ENCODE peak calls at places on chromosomes 7 and 10, in four cellular contexts. One of them, this sample, is unnamed.

GRCh38 chr7:106111671-106112117 is 418 bp downstream of the SYPL1 start:
- DNase-seq in epithelial cell of esophagus: no peak
- DNase-seq in GM12865: no peak
- DNase-seq in endothelial cell: no peak
- DNase-seq in this sample: peak

GRCh38 chr10:47022311-47023131 is 111.3 kb downstream of the PTPN20 start:
- DNase-seq in GM12865: no peak
- DNase-seq in epithelial cell of esophagus: no peak
- DNase-seq in endothelial cell: peak
- DNase-seq in this sample: no peak

GRCh38 chr7:81482600-81483186 is 287.2 kb downstream of the HGF start:
- DNase-seq in epithelial cell of esophagus: peak
- DNase-seq in GM12865: peak
- DNase-seq in endothelial cell: no peak
- DNase-seq in this sample: peak

GRCh38 chr7:2225336-2225735 is 7.4 kb downstream of the MAD1L1 start:
- DNase-seq in epithelial cell of esophagus: peak
- DNase-seq in GM12865: no peak
- DNase-seq in endothelial cell: no peak
- DNase-seq in this sample: no peak

GRCh38 chr7:133705596-133705995 is 421.5 kb upstream of the LRGUK start:
- DNase-seq in epithelial cell of esophagus: peak
- DNase-seq in GM12865: no peak
- DNase-seq in endothelial cell: no peak
- DNase-seq in this sample: no peak

GRCh38 chr7:69753981-69754380 is 155.7 kb downstream of the AUTS2 start:
- DNase-seq in epithelial cell of esophagus: no peak
- DNase-seq in endothelial cell: no peak
- DNase-seq in GM12865: no peak
- DNase-seq in this sample: no peak

GRCh38 chr7:96157856-96158255 is 164.0 kb downstream of the SLC25A13 start:
- DNase-seq in GM12865: no peak
- DNase-seq in epithelial cell of esophagus: no peak
- DNase-seq in endothelial cell: no peak
- DNase-seq in this sample: no peak

GRCh38 chr10:58044072-58044471 is 223.6 kb downstream of the IPMK start:
- DNase-seq in epithelial cell of esophagus: peak
- DNase-seq in GM12865: no peak
- DNase-seq in endothelial cell: no peak
- DNase-seq in this sample: no peak

GRCh38 chr7:108348913-108349312 is 107.3 kb downstream of the NRCAM start:
- DNase-seq in endothelial cell: no peak
- DNase-seq in GM12865: no peak
- DNase-seq in epithelial cell of esophagus: peak
- DNase-seq in this sample: no peak

GRCh38 chr7:47720141-47720906 is 138.4 kb upstream of the TNS3 start:
- DNase-seq in GM12865: peak
- DNase-seq in endothelial cell: no peak
- DNase-seq in epithelial cell of esophagus: no peak
- DNase-seq in this sample: no peak

GRCh38 chr10:9111983-9112382 is 1057.5 kb downstream of the GATA3 start:
- DNase-seq in epithelial cell of esophagus: no peak
- DNase-seq in endothelial cell: no peak
- DNase-seq in GM12865: no peak
- DNase-seq in this sample: no peak

GRCh38 chr10:97154162-97154561 is 31.6 kb downstream of the SLIT1 start:
- DNase-seq in endothelial cell: no peak
- DNase-seq in epithelial cell of esophagus: no peak
- DNase-seq in GM12865: no peak
- DNase-seq in this sample: no peak

GRCh38 chr10:82934429-82934828 is 1059.4 kb downstream of the NRG3 start:
- DNase-seq in GM12865: peak
- DNase-seq in endothelial cell: no peak
- DNase-seq in epithelial cell of esophagus: peak
- DNase-seq in this sample: no peak

GRCh38 chr7:102236592-102237287 is 49.9 kb upstream of the SH2B2 start:
- DNase-seq in GM12865: peak
- DNase-seq in endothelial cell: peak
- DNase-seq in epithelial cell of esophagus: peak
- DNase-seq in this sample: peak

GRCh38 chr10:121188005-121188404 is 336.8 kb downstream of the WDR11 start:
- DNase-seq in endothelial cell: no peak
- DNase-seq in epithelial cell of esophagus: peak
- DNase-seq in GM12865: no peak
- DNase-seq in this sample: no peak

GRCh38 chr10:15789793-15790525 is 70.2 kb upstream of the ITGA8 start:
- DNase-seq in endothelial cell: no peak
- DNase-seq in GM12865: no peak
- DNase-seq in epithelial cell of esophagus: peak
- DNase-seq in this sample: no peak

GRCh38 chr7:22356855-22357310 is at the start of gene RAPGEF5:
- DNase-seq in GM12865: peak
- DNase-seq in endothelial cell: peak
- DNase-seq in epithelial cell of esophagus: peak
- DNase-seq in this sample: peak

GRCh38 chr7:30922596-30922995 is 10.9 kb downstream of the AQP1 start:
- DNase-seq in GM12865: no peak
- DNase-seq in epithelial cell of esophagus: no peak
- DNase-seq in endothelial cell: no peak
- DNase-seq in this sample: no peak

GRCh38 chr10:93445097-93445960 is 36.8 kb downstream of the MYOF start:
- DNase-seq in epithelial cell of esophagus: peak
- DNase-seq in endothelial cell: peak
- DNase-seq in GM12865: peak
- DNase-seq in this sample: no peak

GRCh38 chr7:33743594-33743993 is 161.7 kb upstream of the BMPER start:
- DNase-seq in epithelial cell of esophagus: peak
- DNase-seq in endothelial cell: no peak
- DNase-seq in GM12865: no peak
- DNase-seq in this sample: no peak

GRCh38 chr7:131586259-131586658 is 29.8 kb upstream of the PODXL start:
- DNase-seq in GM12865: no peak
- DNase-seq in epithelial cell of esophagus: no peak
- DNase-seq in endothelial cell: no peak
- DNase-seq in this sample: no peak

GRCh38 chr7:32298403-32299132 is 191.6 kb downstream of the LSM5 start:
- DNase-seq in epithelial cell of esophagus: peak
- DNase-seq in GM12865: no peak
- DNase-seq in endothelial cell: peak
- DNase-seq in this sample: no peak

GRCh38 chr7:96599288-96599936 is 110.2 kb downstream of the SEM1 start:
- DNase-seq in GM12865: no peak
- DNase-seq in endothelial cell: no peak
- DNase-seq in epithelial cell of esophagus: no peak
- DNase-seq in this sample: no peak

GRCh38 chr10:133465950-133466474 is 12.3 kb downstream of the SCART1 start:
- DNase-seq in endothelial cell: no peak
- DNase-seq in epithelial cell of esophagus: no peak
- DNase-seq in GM12865: no peak
- DNase-seq in this sample: no peak

GRCh38 chr10:107398115-107398514 is 233.6 kb upstream of the SORCS1 start:
- DNase-seq in epithelial cell of esophagus: no peak
- DNase-seq in endothelial cell: no peak
- DNase-seq in GM12865: no peak
- DNase-seq in this sample: no peak

GRCh38 chr7:86963599-86964230 is 95.7 kb downstream of the ELAPOR2 start:
- DNase-seq in epithelial cell of esophagus: no peak
- DNase-seq in endothelial cell: no peak
- DNase-seq in GM12865: peak
- DNase-seq in this sample: peak

GRCh38 chr7:99363286-99363685 is 11.2 kb upstream of the ARPC1B start:
- DNase-seq in epithelial cell of esophagus: no peak
- DNase-seq in endothelial cell: no peak
- DNase-seq in GM12865: no peak
- DNase-seq in this sample: no peak

GRCh38 chr10:112375721-112376577 is 2.0 kb downstream of the ACSL5 start:
- DNase-seq in epithelial cell of esophagus: peak
- DNase-seq in GM12865: peak
- DNase-seq in endothelial cell: no peak
- DNase-seq in this sample: peak

GRCh38 chr7:45120-46090 is 147.0 kb upstream of the FAM20C start:
- DNase-seq in epithelial cell of esophagus: no peak
- DNase-seq in endothelial cell: no peak
- DNase-seq in GM12865: no peak
- DNase-seq in this sample: no peak

GRCh38 chr10:128875030-128875744 is 591.9 kb upstream of the MGMT start:
- DNase-seq in GM12865: no peak
- DNase-seq in epithelial cell of esophagus: peak
- DNase-seq in endothelial cell: no peak
- DNase-seq in this sample: no peak

GRCh38 chr10:90197766-90198165 is 496.4 kb downstream of the KIF20B start:
- DNase-seq in GM12865: no peak
- DNase-seq in endothelial cell: no peak
- DNase-seq in epithelial cell of esophagus: peak
- DNase-seq in this sample: no peak

GRCh38 chr7:96962221-96962620 is 43.1 kb upstream of the DLX6 start:
- DNase-seq in endothelial cell: no peak
- DNase-seq in epithelial cell of esophagus: no peak
- DNase-seq in GM12865: no peak
- DNase-seq in this sample: no peak

GRCh38 chr7:122137291-122138077 is 6.6 kb downstream of the AASS start:
- DNase-seq in GM12865: no peak
- DNase-seq in epithelial cell of esophagus: peak
- DNase-seq in endothelial cell: no peak
- DNase-seq in this sample: no peak

GRCh38 chr10:132535065-132535651 is 2.4 kb upstream of the INPP5A start:
- DNase-seq in epithelial cell of esophagus: no peak
- DNase-seq in GM12865: no peak
- DNase-seq in endothelial cell: no peak
- DNase-seq in this sample: no peak

GRCh38 chr7:159033473-159033825 is 111.2 kb downstream of the VIPR2 start:
- DNase-seq in endothelial cell: no peak
- DNase-seq in GM12865: no peak
- DNase-seq in epithelial cell of esophagus: no peak
- DNase-seq in this sample: no peak
- TF ChIP-seq CTCF in endothelial cell: no peak
- TF ChIP-seq CTCF in GM12865: no peak
- TF ChIP-seq CTCF in epithelial cell of esophagus: no peak
- TF ChIP-seq CTCF in this sample: no peak

DNA sequence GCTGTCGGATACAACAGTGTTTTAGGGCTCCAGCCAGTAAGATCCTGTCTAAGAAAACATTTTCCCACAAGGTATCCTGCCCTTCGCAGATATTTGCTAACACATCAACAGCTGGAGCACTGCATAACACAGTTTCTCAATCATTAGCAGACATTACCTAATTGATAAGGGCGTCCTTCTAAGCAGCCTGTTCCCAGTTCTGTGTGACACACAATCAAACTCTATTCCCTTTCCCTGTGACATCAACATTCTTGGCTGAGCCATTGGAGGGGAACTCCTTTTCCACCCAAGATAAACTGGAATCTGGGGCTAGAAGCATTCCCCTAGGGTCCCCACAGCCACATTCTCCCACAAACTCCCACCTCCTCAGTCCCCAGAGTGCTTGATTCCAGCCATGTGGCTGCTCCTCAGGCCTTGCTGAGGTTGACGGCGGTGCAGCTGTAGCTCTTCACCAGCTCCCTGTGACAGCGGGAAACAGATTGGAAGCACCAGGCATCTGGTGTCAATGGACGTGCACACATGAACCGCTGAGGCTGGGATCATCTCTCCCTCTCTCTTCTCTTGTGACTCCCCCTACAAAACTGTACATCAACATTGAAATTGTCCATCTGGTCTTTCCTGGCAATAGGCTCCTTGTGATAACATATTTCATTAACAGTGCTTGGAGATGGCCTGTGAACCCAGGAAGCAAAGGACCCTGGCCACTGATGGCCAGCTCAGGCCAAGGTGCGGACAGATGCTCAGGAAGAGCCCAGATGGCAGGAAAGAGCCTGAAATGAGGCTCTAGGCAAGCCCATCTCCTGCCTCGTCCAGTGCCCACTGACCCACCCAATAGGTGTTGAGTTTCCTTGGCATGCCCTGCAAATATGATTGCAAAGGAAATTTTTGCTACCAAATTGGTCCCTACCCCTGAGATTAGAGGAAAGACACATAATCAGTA is 131.1 kb upstream of the TBX20 start:
- DNase-seq in epithelial cell of esophagus: no peak
- DNase-seq in endothelial cell: no peak
- DNase-seq in GM12865: no peak
- DNase-seq in this sample: no peak
- TF ChIP-seq CTCF in epithelial cell of esophagus: no peak
- TF ChIP-seq CTCF in endothelial cell: no peak
- TF ChIP-seq CTCF in GM12865: no peak
- TF ChIP-seq CTCF in this sample: no peak

GRCh38 chr10:59674211-59674836 is 35.3 kb downstream of the SLC16A9 start:
- DNase-seq in epithelial cell of esophagus: peak
- DNase-seq in endothelial cell: no peak
- DNase-seq in GM12865: no peak
- DNase-seq in this sample: no peak

GRCh38 chr10:59678884-59679301 is 30.8 kb downstream of the SLC16A9 start:
- DNase-seq in GM12865: peak
- DNase-seq in epithelial cell of esophagus: peak
- DNase-seq in endothelial cell: no peak
- DNase-seq in this sample: peak

GRCh38 chr10:59672150-59672875 is 37.3 kb downstream of the SLC16A9 start:
- DNase-seq in GM12865: peak
- DNase-seq in epithelial cell of esophagus: no peak
- DNase-seq in endothelial cell: no peak
- DNase-seq in this sample: no peak

GRCh38 chr10:59677253-59677831 is 32.3 kb downstream of the SLC16A9 start:
- DNase-seq in epithelial cell of esophagus: no peak
- DNase-seq in GM12865: no peak
- DNase-seq in endothelial cell: no peak
- DNase-seq in this sample: no peak

DNA sequence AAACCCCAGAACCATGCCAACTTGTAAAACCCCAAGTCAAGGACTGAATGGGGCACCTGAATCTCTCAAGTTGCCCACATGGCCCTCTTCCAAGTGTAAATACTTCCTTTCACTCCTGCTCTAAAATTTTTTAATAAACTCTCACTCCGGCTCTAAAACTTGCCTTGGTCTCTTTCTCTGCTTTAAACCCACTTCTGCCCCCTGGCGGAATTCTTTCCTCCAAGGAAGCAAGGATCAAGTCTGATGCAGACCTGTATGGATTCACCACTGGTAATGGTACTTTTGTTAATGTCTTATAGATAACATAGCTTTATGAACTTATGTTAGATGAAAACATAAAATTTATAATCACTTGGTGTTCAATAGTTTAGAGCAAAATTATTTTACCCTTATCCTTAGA is 33.8 kb downstream of the SLC16A9 start:
- DNase-seq in epithelial cell of esophagus: no peak
- DNase-seq in endothelial cell: peak
- DNase-seq in GM12865: no peak
- DNase-seq in this sample: no peak
- TF ChIP-seq CTCF in epithelial cell of esophagus: no peak
- TF ChIP-seq CTCF in endothelial cell: no peak
- TF ChIP-seq CTCF in GM12865: no peak
- TF ChIP-seq CTCF in this sample: no peak

DNA sequence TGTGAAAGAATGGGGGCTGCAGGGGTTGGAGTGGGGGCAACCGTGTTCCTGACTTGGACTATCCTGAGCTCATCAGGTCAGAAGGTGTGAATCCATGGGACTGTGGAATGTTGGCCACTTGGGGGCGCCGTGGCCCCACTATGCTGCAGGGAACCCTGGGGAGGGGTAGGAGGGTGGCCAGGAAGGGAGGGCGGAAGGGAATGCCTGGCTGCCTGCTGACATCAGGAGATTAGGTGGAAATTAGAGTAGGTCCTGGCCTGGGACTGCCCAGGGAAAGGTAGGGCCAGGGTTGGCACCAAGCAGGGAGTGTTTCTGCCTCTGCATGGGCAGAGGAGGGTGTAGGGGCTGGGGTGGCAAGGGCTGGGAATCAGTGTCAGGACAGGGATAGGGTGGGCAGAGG is 65.8 kb upstream of the PRSS58 start:
- DNase-seq in endothelial cell: peak
- DNase-seq in epithelial cell of esophagus: peak
- DNase-seq in GM12865: peak
- DNase-seq in this sample: no peak
- TF ChIP-seq CTCF in endothelial cell: peak
- TF ChIP-seq CTCF in epithelial cell of esophagus: peak
- TF ChIP-seq CTCF in GM12865: peak
- TF ChIP-seq CTCF in this sample: peak